ENCODE peak calls at places on chromosomes 4 and X, in seven cellular contexts. W is activated T-cell treated with anti-CD3 and anti-CD28 coated beads, Interleukin-2, amount 50 U/mL, for 72 hours; D is neural crest cell; Y is left lung; L is NCI-H2171; G is stimulated activated CD4-positive, alpha-beta T cell treated with anti-CD3 and anti-CD28 coated beads, Interleukin-2, amount 100 ng/mL, for 24 hours; A is activated CD8-positive, alpha-beta T cell treated with anti-CD3 and anti-CD28 coated beads for 36 hours. O is an unnamed sample.

GRCh38 chrX:81082649-81083048 is 119.1 kb downstream of the HMGN5 start:
- DNase-seq in W (no peak), Y (no peak), D (no peak), L (no peak), G (no peak), A (no peak), O (no peak)

GRCh38 chrX:20463296-20464075 is 196.8 kb upstream of the RPS6KA3 start:
- DNase-seq in L (no peak), W (no peak), Y (no peak), D (no peak), A (no peak), G (no peak), O (no peak)

GRCh38 chr4:21413807-21414370 is 534.7 kb downstream of the KCNIP4 start:
- DNase-seq in L (no peak), W (no peak), G (no peak), Y (no peak), A (no peak), D (no peak), O (no peak)

GRCh38 chr4:153205028-153205648 is 895 bp downstream of the TRIM2 start:
- DNase-seq in Y (no peak), D (no peak), A (peak; percentile 46), G (peak; percentile 26), L (no peak), W (peak; percentile 37), O (peak; percentile 19)

GRCh38 chr4:145298885-145299284 is 118.5 kb upstream of the OTUD4 start:
- DNase-seq in G (no peak), L (no peak), A (no peak), W (no peak), D (no peak), Y (no peak), O (no peak)

GRCh38 chrX:47239898-47240545 is 7.2 kb downstream of the USP11 start:
- DNase-seq in Y (no peak), A (no peak), L (no peak), D (no peak), G (no peak), W (no peak), O (no peak)

GRCh38 chr4:101199507-101200285 is 147.6 kb downstream of the PPP3CA start:
- DNase-seq in W (no peak), A (no peak), L (no peak), D (no peak), Y (no peak), G (no peak), O (no peak)

GRCh38 chr4:78152795-78153194 is 95.7 kb downstream of the FRAS1 start:
- DNase-seq in D (no peak), Y (no peak), L (no peak), A (no peak), W (no peak), G (no peak), O (no peak)

GRCh38 chr4:8852118-8852704 is 19.4 kb downstream of the HMX1 start:
- DNase-seq in G (no peak), W (no peak), L (no peak), A (no peak), D (no peak), Y (peak; percentile 58), O (no peak)

GRCh38 chr4:146521543-146522097 is at the start of gene SLC10A7:
- DNase-seq in L (peak; percentile 17), A (peak; percentile 85), W (peak; percentile 80), G (peak; percentile 75), Y (peak; percentile 92), D (peak; percentile 61), O (peak; percentile 66)

GRCh38 chrX:103734125-103734760 is 23.5 kb downstream of the TMEM31 start:
- DNase-seq in Y (no peak), A (peak; percentile 27), G (no peak), L (no peak), W (peak; percentile 2), D (no peak), O (no peak)

GRCh38 chrX:154013614-154014360 is 5.9 kb downstream of the IRAK1 start:
- DNase-seq in A (peak; percentile 50), Y (peak; percentile 81), L (no peak), W (peak; percentile 50), G (peak; percentile 54), D (peak; percentile 47), O (peak; percentile 30)

GRCh38 chrX:101191217-101191750 is 28.3 kb upstream of the DRP2 start:
- DNase-seq in D (peak; percentile 34), L (no peak), A (peak; percentile 4), W (no peak), Y (peak; percentile 69), G (no peak), O (no peak)

GRCh38 chr4:13815231-13815630 is 187.7 kb upstream of the BOD1L1 start:
- DNase-seq in L (no peak), A (no peak), G (no peak), Y (no peak), D (no peak), W (no peak), O (no peak)

GRCh38 chr4:147360301-147360700 is 120.6 kb upstream of the EDNRA start:
- DNase-seq in D (no peak), L (no peak), G (no peak), W (no peak), A (no peak), Y (no peak), O (no peak)

GRCh38 chr4:85420831-85421230 is 54.1 kb upstream of the ARHGAP24 start:
- DNase-seq in W (no peak), Y (no peak), L (no peak), A (no peak), D (no peak), G (no peak), O (no peak)

GRCh38 chr4:85701881-85702321 is 227.0 kb downstream of the ARHGAP24 start:
- DNase-seq in W (no peak), Y (no peak), L (no peak), G (no peak), A (no peak), D (no peak), O (no peak)

GRCh38 chr4:3702551-3703221 is 63.5 kb upstream of the ADRA2C start:
- DNase-seq in Y (peak; percentile 59), D (no peak), L (no peak), A (no peak), W (no peak), G (no peak), O (no peak)

GRCh38 chr4:141642068-141642467 is 5.7 kb downstream of the IL15 start:
- DNase-seq in Y (no peak), A (no peak), D (no peak), G (no peak), W (no peak), L (no peak), O (no peak)

GRCh38 chr4:95409127-95409526 is 139.6 kb downstream of the UNC5C start:
- DNase-seq in Y (no peak), A (no peak), W (no peak), L (no peak), D (no peak), G (no peak), O (no peak)

GRCh38 chr4:17111436-17111835 is 213.0 kb upstream of the LDB2 start:
- DNase-seq in G (no peak), D (no peak), W (no peak), L (no peak), Y (no peak), A (no peak), O (no peak)

GRCh38 chr4:98996056-98996941 is 778 bp downstream of the METAP1 start:
- DNase-seq in W (no peak), A (peak; percentile 45), G (peak; percentile 42), D (no peak), L (no peak), Y (no peak), O (no peak)

GRCh38 chrX:1045680-1046314 is 166.7 kb downstream of the CRLF2 start:
- DNase-seq in L (no peak), G (no peak), Y (no peak), D (no peak), W (no peak), A (no peak), O (no peak)

GRCh38 chr4:174490356-174490969 is 31.8 kb downstream of the HPGD start:
- DNase-seq in Y (no peak), L (no peak), A (no peak), D (no peak), W (no peak), G (no peak), O (no peak)

GRCh38 chr4:125268065-125268755 is 46.5 kb upstream of the FAT4 start:
- DNase-seq in W (no peak), L (no peak), Y (no peak), G (no peak), D (no peak), A (no peak), O (no peak)

GRCh38 chr4:24810016-24810415 is 14.6 kb downstream of the SOD3 start:
- DNase-seq in Y (no peak), A (no peak), L (no peak), D (no peak), G (no peak), W (no peak), O (no peak)

GRCh38 chr4:38157592-38157991 is 197.4 kb downstream of the PTTG2 start:
- DNase-seq in Y (no peak), W (no peak), G (no peak), D (no peak), L (peak; percentile 27), A (no peak), O (no peak)

GRCh38 chr4:140092094-140092820 is 61.7 kb downstream of the MAML3 start:
- DNase-seq in Y (peak; percentile 73), A (peak; percentile 32), G (no peak), D (no peak), W (peak; percentile 30), L (peak; percentile 5), O (no peak)

GRCh38 chr4:146222313-146222712 is 8.0 kb downstream of the REELD1 start:
- DNase-seq in W (no peak), Y (no peak), L (no peak), D (no peak), A (no peak), G (no peak), O (no peak)

GRCh38 chr4:1414831-1415680 is 8.8 kb upstream of the NKX1-1 start:
- DNase-seq in Y (peak; percentile 67), A (no peak), D (no peak), L (no peak), G (no peak), W (no peak), O (no peak)

GRCh38 chrX:80807606-80808159 is 2.0 kb downstream of the BRWD3 start:
- DNase-seq in A (no peak), G (no peak), Y (no peak), W (no peak), L (no peak), D (no peak), O (no peak)

GRCh38 chrX:118116308-118117068 is at the start of gene KLHL13:
- DNase-seq in A (peak; percentile 19), D (peak; percentile 17), W (peak; percentile 23), Y (peak; percentile 61), G (peak; percentile 15), L (no peak), O (no peak)

GRCh38 chrX:107851215-107851614 is 25.5 kb downstream of the MID2 start:
- DNase-seq in G (no peak), L (no peak), D (no peak), W (no peak), A (no peak), Y (no peak), O (no peak)

GRCh38 chr4:55363618-55364420 is 17.8 kb downstream of the SRD5A3 start:
- DNase-seq in G (no peak), Y (no peak), W (no peak), A (no peak), L (no peak), D (no peak), O (no peak)